ENCODE peak calls at places on chromosomes 1 and 21, in seven cellular contexts. G is astrocyte, I is DND-41, R is H9, T is mammary epithelial cell, J is PC-3, Y is SK-N-SH. A is an unnamed sample.

GRCh38 chr1:160244209-160244608 is 18.1 kb downstream of the DCAF8 start:
- DNase-seq in G (no peak), I (no peak), R (no peak), T (no peak), J (peak; percentile 64), Y (no peak), A (no peak)

GRCh38 chr1:191895049-191895448 is 263.2 kb upstream of the RGS18 start:
- DNase-seq in G (no peak), I (no peak), R (no peak), T (no peak), J (no peak), Y (no peak), A (no peak)

GRCh38 chr21:46083271-46084040 is 14.5 kb upstream of the COL6A2 start:
- DNase-seq in G (no peak), I (no peak), R (peak; percentile 28), T (no peak), J (no peak), Y (no peak), A (peak; percentile 64)

GRCh38 chr1:188070848-188071247 is 1242.1 kb downstream of the PLA2G4A start:
- DNase-seq in G (no peak), I (no peak), R (peak; percentile 50), T (no peak), J (no peak), Y (no peak), A (no peak)

GRCh38 chr1:219574484-219575087 is 38.3 kb downstream of the ZC3H11B start:
- DNase-seq in G (no peak), I (no peak), R (no peak), T (no peak), J (no peak), Y (no peak), A (no peak)

GRCh38 chr1:43719063-43719462 is 11.7 kb downstream of the ST3GAL3 start:
- DNase-seq in G (no peak), I (no peak), R (no peak), T (no peak), J (no peak), Y (peak; percentile 40), A (no peak)

GRCh38 chr1:242467556-242468145 is 56.8 kb downstream of the PLD5 start:
- DNase-seq in G (peak; percentile 10), I (peak; percentile 18), R (peak; percentile 52), T (peak; percentile 50), J (peak; percentile 87), Y (peak; percentile 79), A (peak; percentile 80)

GRCh38 chr1:24385160-24385939 is 28.2 kb downstream of the STPG1 start:
- DNase-seq in G (peak; percentile 68), I (peak; percentile 33), R (peak; percentile 74), T (peak; percentile 66), J (peak; percentile 45), Y (no peak), A (no peak)

GRCh38 chr1:47725732-47726495 is 271.3 kb downstream of the TRABD2B start:
- DNase-seq in G (peak; percentile 46), I (peak; percentile 69), R (peak; percentile 86), T (peak; percentile 58), J (peak; percentile 87), Y (peak; percentile 89), A (peak; percentile 91)

GRCh38 chr21:35390013-35390776 is 341.1 kb upstream of the RUNX1 start:
- DNase-seq in G (peak; percentile 83), I (peak; percentile 35), R (no peak), T (peak; percentile 88), J (peak; percentile 50), Y (peak; percentile 21), A (peak; percentile 22)

GRCh38 chr1:6026095-6026809 is 19.4 kb upstream of the KCNAB2 start:
- DNase-seq in G (no peak), I (peak; percentile 93), R (peak; percentile 92), T (peak; percentile 81), J (no peak), Y (no peak), A (peak; percentile 63)

GRCh38 chr1:236394016-236394481 is at the start of gene EDARADD:
- DNase-seq in G (peak; percentile 62), I (no peak), R (no peak), T (peak; percentile 75), J (peak; percentile 6), Y (no peak), A (no peak)

GRCh38 chr1:247905181-247905580 is 9.8 kb downstream of the OR2W3 start:
- DNase-seq in G (no peak), I (no peak), R (no peak), T (no peak), J (no peak), Y (no peak), A (no peak)

GRCh38 chr1:68254667-68255226 is 22.4 kb upstream of the WLS start:
- DNase-seq in G (no peak), I (no peak), R (no peak), T (no peak), J (no peak), Y (no peak), A (no peak)

GRCh38 chr1:176533020-176533419 is 70.0 kb downstream of the PAPPA2 start:
- DNase-seq in G (no peak), I (no peak), R (no peak), T (no peak), J (no peak), Y (no peak), A (no peak)

GRCh38 chr1:31327381-31327780 is 30.5 kb downstream of the ZCCHC17 start:
- DNase-seq in G (no peak), I (no peak), R (no peak), T (peak; percentile 72), J (no peak), Y (no peak), A (no peak)

GRCh38 chr1:39896909-39897685 is 4.6 kb downstream of the MYCL start:
- DNase-seq in G (peak; percentile 78), I (no peak), R (peak; percentile 38), T (no peak), J (no peak), Y (no peak), A (peak; percentile 27)

GRCh38 chr1:235105051-235106043 is 23.3 kb downstream of the TOMM20 start:
- DNase-seq in G (no peak), I (no peak), R (no peak), T (no peak), J (no peak), Y (no peak), A (no peak)

GRCh38 chr1:155871390-155871789 is 12.0 kb downstream of the SYT11 start:
- DNase-seq in G (no peak), I (no peak), R (no peak), T (peak; percentile 14), J (no peak), Y (peak; percentile 73), A (peak; percentile 28)

GRCh38 chr21:43917515-43918384 is 52.7 kb downstream of the AGPAT3 start:
- DNase-seq in G (no peak), I (no peak), R (no peak), T (peak; percentile 26), J (peak; percentile 37), Y (no peak), A (no peak)

GRCh38 chr1:26496881-26497280 is 24.6 kb downstream of the HMGN2 start:
- DNase-seq in G (no peak), I (no peak), R (no peak), T (no peak), J (no peak), Y (no peak), A (no peak)

GRCh38 chr1:227432981-227433380 is 114.7 kb upstream of the CDC42BPA start:
- DNase-seq in G (no peak), I (no peak), R (no peak), T (no peak), J (no peak), Y (no peak), A (no peak)

GRCh38 chr1:211601159-211601558 is 22.2 kb upstream of the SLC30A1 start:
- DNase-seq in G (no peak), I (no peak), R (no peak), T (no peak), J (no peak), Y (no peak), A (no peak)

GRCh38 chr1:195886000-195886399 is 722.2 kb downstream of the KCNT2 start:
- DNase-seq in G (no peak), I (no peak), R (no peak), T (no peak), J (no peak), Y (no peak), A (no peak)
- H2AFZ ChIP-seq in G (no peak overlapping the region), I (no peak overlapping the region), R (no peak overlapping the region), T (no peak overlapping the region), J (no peak overlapping the region), Y (no peak overlapping the region), A (no peak overlapping the region)

DNA sequence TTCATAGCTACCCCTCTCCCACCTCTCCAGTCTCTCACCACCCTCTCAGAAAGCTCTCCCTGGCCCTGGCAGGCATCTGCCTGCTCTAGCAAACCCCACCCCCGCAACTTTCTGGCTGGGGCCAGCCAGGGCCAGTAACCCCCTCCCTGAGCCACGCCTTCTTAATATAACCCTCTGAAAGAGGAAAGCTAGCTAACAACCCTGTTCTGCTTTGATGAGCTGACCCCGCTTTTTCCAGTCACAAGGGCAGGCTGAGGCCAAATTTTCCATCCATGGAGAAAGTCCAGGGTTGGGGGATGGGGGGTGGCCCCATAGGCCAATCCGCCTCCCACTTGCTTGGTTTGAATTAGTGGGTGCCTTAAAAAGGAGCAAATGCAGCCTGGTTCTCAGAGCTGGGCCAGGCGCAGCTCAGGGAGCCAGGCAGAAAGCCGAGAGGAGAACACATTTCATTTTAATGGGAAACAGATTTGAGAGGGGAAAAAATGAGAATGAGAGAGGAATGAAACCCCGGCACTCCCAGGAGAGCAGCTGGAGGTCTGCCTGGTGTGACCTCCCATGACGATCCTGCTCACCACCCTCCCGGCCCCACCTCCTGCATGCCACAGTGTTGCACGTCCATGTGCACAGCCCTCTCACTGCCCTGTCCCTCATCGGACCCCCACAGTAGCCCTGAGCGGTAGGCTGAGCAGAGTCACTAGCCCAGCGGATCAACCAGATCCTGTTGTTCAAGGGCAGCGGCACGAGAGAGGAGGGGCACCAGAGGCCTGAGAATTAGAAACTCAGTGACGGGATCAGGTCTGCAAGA is 62.3 kb downstream of the OPTC start:
- DNase-seq in G (peak; percentile 74), I (no peak), R (peak; percentile 66), T (no peak), J (no peak), Y (peak; percentile 75), A (peak; percentile 68)
- H3K4me1 ChIP-seq in G (peaks cover 44% of the 10 kb centered on the region), I (no peaks in the 10 kb centered on the region), R (peaks cover 13% of the 10 kb centered on the region), T (peaks cover 40% of the 10 kb centered on the region), J (peaks cover 55% of the 10 kb centered on the region), Y (peaks cover 41% of the 10 kb centered on the region), A (peaks cover 33% of the 10 kb centered on the region)

DNA sequence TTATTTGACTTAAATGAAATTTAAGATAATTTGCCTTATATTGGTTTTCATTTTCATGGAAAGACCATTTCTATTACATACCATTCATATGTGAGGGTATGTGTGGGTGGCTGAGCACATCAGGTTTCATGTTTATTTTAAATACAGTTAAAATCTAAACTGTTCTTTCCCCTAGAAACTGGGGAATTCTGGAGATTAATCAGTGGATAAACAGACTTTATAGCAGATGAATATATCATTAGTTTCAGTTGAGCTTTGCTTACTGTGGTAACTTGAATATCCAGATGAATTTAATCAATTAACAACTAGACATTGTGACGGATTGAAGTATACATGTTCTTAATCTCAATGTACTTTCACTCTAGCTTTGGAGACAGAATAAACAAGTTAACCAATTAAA is 97.5 kb downstream of the PDE4B start:
- DNase-seq in G (peak; percentile 15), I (no peak), R (no peak), T (no peak), J (no peak), Y (no peak), A (no peak)
- H2AFZ ChIP-seq in G (no peak overlapping the region), I (no peak overlapping the region), R (no peak overlapping the region), T (no peak overlapping the region), J (no peak overlapping the region), Y (no peak overlapping the region), A (no peak overlapping the region)

GRCh38 chr1:74314438-74314837 is 79.3 kb downstream of the TNNI3K start:
- DNase-seq in G (no peak), I (no peak), R (no peak), T (no peak), J (no peak), Y (no peak), A (no peak)

GRCh38 chr1:74316302-74316701 is 81.1 kb downstream of the TNNI3K start:
- DNase-seq in G (no peak), I (no peak), R (no peak), T (no peak), J (no peak), Y (no peak), A (no peak)

GRCh38 chr1:74317663-74318062 is 82.5 kb downstream of the TNNI3K start:
- DNase-seq in G (no peak), I (no peak), R (no peak), T (no peak), J (no peak), Y (no peak), A (no peak)
- H3K4me1 ChIP-seq in G (no peaks in the 10 kb centered on the region), I (no peaks in the 10 kb centered on the region), R (no peaks in the 10 kb centered on the region), T (no peaks in the 10 kb centered on the region), J (no peaks in the 10 kb centered on the region), Y (no peaks in the 10 kb centered on the region), A (no peaks in the 10 kb centered on the region)

A was measured in hepatocyte.